ENCODE peak calls at places on chromosomes 5 and 9, in seven cellular contexts. U is left kidney; G is T-helper 1 cell; S is activated CD4-positive, alpha-beta T cell treated with anti-CD3 and anti-CD28 coated beads, Interleukin-2, amount 50 U/mL, for 1 hour; E is uterus; N is CD4-positive, CD25-positive, alpha-beta regulatory T cell; W is EH. L is an unnamed sample.

GRCh38 chr9:112881366-112881765 is 9.3 kb downstream of the SLC46A2 start:
- DNase-seq in G (no peak), U (no peak), N (no peak), E (no peak), S (no peak), W (peak), L (no peak)

GRCh38 chr9:3262831-3263544 is 262.8 kb downstream of the RFX3 start:
- DNase-seq in N (no peak), G (no peak), W (no peak), S (no peak), E (no peak), U (peak), L (no peak)

GRCh38 chr5:13955896-13956295 is 11.4 kb upstream of the DNAH5 start:
- DNase-seq in U (no peak), S (no peak), W (peak), N (no peak), G (no peak), E (no peak), L (no peak)

GRCh38 chr9:132849168-132849831 is 28.8 kb downstream of the AK8 start:
- DNase-seq in W (no peak), S (no peak), N (no peak), U (no peak), G (no peak), E (no peak), L (no peak)

GRCh38 chr5:91382530-91383026 is 539 bp downstream of the ARRDC3 start:
- DNase-seq in S (peak), W (peak), N (peak), G (no peak), U (peak), E (peak), L (peak)

GRCh38 chr9:88197016-88197415 is 58.7 kb upstream of the SPATA31C2 start:
- DNase-seq in E (peak), W (peak), U (peak), G (no peak), S (no peak), N (no peak), L (no peak)

GRCh38 chr5:42583322-42583721 is 160.1 kb downstream of the GHR start:
- DNase-seq in W (peak), G (no peak), N (no peak), U (peak), S (peak), E (peak), L (peak)

GRCh38 chr9:119986205-119986604 is 593.8 kb downstream of the CDK5RAP2 start:
- DNase-seq in S (no peak), W (no peak), U (peak), N (no peak), E (no peak), G (no peak), L (peak)

GRCh38 chr5:82719368-82719767 is 357.8 kb downstream of the TMEM167A start:
- DNase-seq in W (no peak), N (no peak), S (no peak), E (no peak), G (no peak), U (peak), L (peak)

GRCh38 chr5:158812381-158812780 is 287.3 kb downstream of the EBF1 start:
- DNase-seq in U (peak), W (no peak), S (peak), N (no peak), E (peak), G (peak), L (no peak)

GRCh38 chr9:132976571-132976970 is 1.9 kb upstream of the GFI1B start:
- DNase-seq in W (no peak), S (no peak), U (no peak), N (no peak), E (no peak), G (no peak), L (no peak)

GRCh38 chr9:115263731-115264130 is 145.8 kb upstream of the TNC start:
- DNase-seq in N (no peak), U (no peak), W (peak), G (no peak), S (no peak), E (no peak), L (no peak)

GRCh38 chr5:74421365-74421764 is 219.2 kb downstream of the ENC1 start:
- DNase-seq in N (no peak), W (no peak), G (no peak), U (no peak), E (no peak), S (no peak), L (no peak)

GRCh38 chr9:107755267-107755666 is 265.7 kb upstream of the KLF4 start:
- DNase-seq in S (no peak), U (no peak), W (peak), G (no peak), N (no peak), E (no peak), L (peak)

GRCh38 chr9:93254061-93254481 is 70.1 kb downstream of the WNK2 start:
- DNase-seq in S (no peak), E (no peak), N (no peak), W (no peak), G (no peak), U (no peak), L (no peak)

GRCh38 chr5:60274704-60275103 is 381.2 kb upstream of the PDE4D start:
- DNase-seq in N (no peak), G (no peak), U (no peak), S (no peak), W (no peak), E (no peak), L (no peak)

GRCh38 chr9:131839281-131840084 is 99.6 kb upstream of the RAPGEF1 start:
- DNase-seq in N (peak), U (peak), W (peak), S (peak), G (no peak), E (no peak), L (peak)

L was measured in SW480.